ENCODE peak calls at places on chromosomes 4 and X, in ten cellular contexts. One of them, this sample, is unnamed.

GRCh38 chrX:150849996-150850720 is 48.3 kb downstream of the CD99L2 start:
- DNase-seq in upper lobe of left lung: no peak
- DNase-seq in uterus: no peak
- DNase-seq in IMR-90: no peak
- DNase-seq in body of pancreas: no peak
- DNase-seq in ovary: no peak
- DNase-seq in testis: peak; percentile 37
- DNase-seq in sigmoid colon: no peak
- DNase-seq in H1: no peak
- DNase-seq in Peyer's patch: no peak
- DNase-seq in this sample: no peak

GRCh38 chrX:48511561-48511960 is 2.8 kb downstream of the PORCN start:
- DNase-seq in upper lobe of left lung: no peak
- DNase-seq in uterus: no peak
- DNase-seq in IMR-90: no peak
- DNase-seq in body of pancreas: peak; percentile 28
- DNase-seq in ovary: no peak
- DNase-seq in testis: no peak
- DNase-seq in sigmoid colon: no peak
- DNase-seq in H1: peak; percentile 43
- DNase-seq in Peyer's patch: no peak
- DNase-seq in this sample: peak; percentile 34

GRCh38 chrX:74924449-74925209 is 623 bp downstream of the NEXMIF start:
- DNase-seq in upper lobe of left lung: peak; percentile 85
- DNase-seq in uterus: peak; percentile 45
- DNase-seq in IMR-90: no peak
- DNase-seq in body of pancreas: peak; percentile 64
- DNase-seq in ovary: peak; percentile 60
- DNase-seq in testis: peak; percentile 36
- DNase-seq in sigmoid colon: peak; percentile 80
- DNase-seq in H1: peak; percentile 60
- DNase-seq in Peyer's patch: peak; percentile 48
- DNase-seq in this sample: peak; percentile 64

GRCh38 chrX:33457102-33457501 is 245.8 kb upstream of the DMD start:
- DNase-seq in upper lobe of left lung: no peak
- DNase-seq in uterus: no peak
- DNase-seq in IMR-90: no peak
- DNase-seq in body of pancreas: no peak
- DNase-seq in ovary: no peak
- DNase-seq in testis: no peak
- DNase-seq in sigmoid colon: no peak
- DNase-seq in H1: no peak
- DNase-seq in Peyer's patch: no peak
- DNase-seq in this sample: no peak

GRCh38 chr4:169815606-169816005 is 57.9 kb upstream of the HPF1 start:
- DNase-seq in upper lobe of left lung: no peak
- DNase-seq in uterus: no peak
- DNase-seq in IMR-90: peak; percentile 13
- DNase-seq in body of pancreas: no peak
- DNase-seq in ovary: no peak
- DNase-seq in testis: no peak
- DNase-seq in sigmoid colon: no peak
- DNase-seq in H1: no peak
- DNase-seq in Peyer's patch: no peak
- DNase-seq in this sample: no peak

GRCh38 chrX:67094061-67094460 is 449.8 kb upstream of the AR start:
- DNase-seq in upper lobe of left lung: no peak
- DNase-seq in uterus: no peak
- DNase-seq in IMR-90: no peak
- DNase-seq in body of pancreas: no peak
- DNase-seq in ovary: no peak
- DNase-seq in testis: no peak
- DNase-seq in sigmoid colon: no peak
- DNase-seq in H1: peak; percentile 37
- DNase-seq in Peyer's patch: no peak
- DNase-seq in this sample: no peak

GRCh38 chr4:105257817-105258495 is 111.3 kb downstream of the TET2 start:
- DNase-seq in upper lobe of left lung: no peak
- DNase-seq in uterus: no peak
- DNase-seq in IMR-90: no peak
- DNase-seq in body of pancreas: no peak
- DNase-seq in ovary: no peak
- DNase-seq in testis: no peak
- DNase-seq in sigmoid colon: no peak
- DNase-seq in H1: no peak
- DNase-seq in Peyer's patch: no peak
- DNase-seq in this sample: no peak

GRCh38 chr4:189204616-189205015 is 736.1 kb upstream of the FRG1 start:
- DNase-seq in upper lobe of left lung: no peak
- DNase-seq in uterus: no peak
- DNase-seq in IMR-90: no peak
- DNase-seq in body of pancreas: no peak
- DNase-seq in ovary: no peak
- DNase-seq in testis: no peak
- DNase-seq in sigmoid colon: no peak
- DNase-seq in H1: no peak
- DNase-seq in Peyer's patch: no peak
- DNase-seq in this sample: no peak

GRCh38 chr4:139266583-139267257 is 13.3 kb downstream of the MGARP start:
- DNase-seq in upper lobe of left lung: no peak
- DNase-seq in uterus: peak; percentile 78
- DNase-seq in IMR-90: peak; percentile 86
- DNase-seq in body of pancreas: peak; percentile 34
- DNase-seq in ovary: peak; percentile 74
- DNase-seq in testis: peak; percentile 80
- DNase-seq in sigmoid colon: peak; percentile 90
- DNase-seq in H1: no peak
- DNase-seq in Peyer's patch: peak; percentile 65
- DNase-seq in this sample: peak; percentile 88

DNA sequence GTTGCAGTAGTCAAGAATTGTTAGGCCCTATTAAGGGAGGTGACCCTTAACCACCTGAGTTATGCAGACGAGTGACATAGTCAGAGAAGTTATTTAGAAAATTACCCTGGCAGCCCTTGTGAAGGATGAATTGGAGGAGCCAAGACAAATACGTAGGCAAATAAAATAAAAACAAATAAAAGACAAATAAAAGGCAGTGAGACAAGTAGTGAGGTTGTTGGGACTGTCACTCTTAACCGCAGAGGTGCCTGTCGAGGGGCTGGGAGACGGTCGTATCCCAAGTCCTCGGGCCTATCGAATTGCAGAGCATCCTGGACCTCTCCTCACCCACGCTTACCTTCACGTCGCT is 58.0 kb upstream of the ZC4H2 start:
- DNase-seq in upper lobe of left lung: no peak
- DNase-seq in uterus: no peak
- DNase-seq in IMR-90: no peak
- DNase-seq in body of pancreas: no peak
- DNase-seq in ovary: no peak
- DNase-seq in testis: no peak
- DNase-seq in sigmoid colon: no peak
- DNase-seq in H1: no peak
- DNase-seq in Peyer's patch: no peak
- DNase-seq in this sample: no peak
- H3K27ac ChIP-seq in upper lobe of left lung: peak overlapping the region; percentile 76
- H3K27ac ChIP-seq in uterus: peak overlapping the region; percentile 93
- H3K27ac ChIP-seq in IMR-90: peak overlapping the region; percentile 62
- H3K27ac ChIP-seq in body of pancreas: peak overlapping the region; percentile 54
- H3K27ac ChIP-seq in ovary: no peak overlapping the region
- H3K27ac ChIP-seq in testis: no peak overlapping the region
- H3K27ac ChIP-seq in sigmoid colon: peak overlapping the region; percentile 87
- H3K27ac ChIP-seq in H1: no peak overlapping the region
- H3K27ac ChIP-seq in Peyer's patch: peak overlapping the region; percentile 94
- H3K27ac ChIP-seq in this sample: peak overlapping the region; percentile 84

GRCh38 chr4:143336828-143337599 is at the start of gene GAB1:
- DNase-seq in upper lobe of left lung: peak; percentile 93
- DNase-seq in uterus: peak; percentile 72
- DNase-seq in IMR-90: peak; percentile 80
- DNase-seq in body of pancreas: peak; percentile 75
- DNase-seq in ovary: peak; percentile 81
- DNase-seq in testis: peak; percentile 81
- DNase-seq in sigmoid colon: peak; percentile 89
- DNase-seq in H1: peak; percentile 81
- DNase-seq in Peyer's patch: peak; percentile 86
- DNase-seq in this sample: peak; percentile 81
- TF ChIP-seq POLR2A in upper lobe of left lung: peak; percentile 32
- TF ChIP-seq POLR2A in uterus: no peak
- TF ChIP-seq POLR2A in IMR-90: no peak
- TF ChIP-seq POLR2A in body of pancreas: peak; percentile 74
- TF ChIP-seq POLR2A in ovary: no peak
- TF ChIP-seq POLR2A in testis: no peak
- TF ChIP-seq POLR2A in sigmoid colon: no peak
- TF ChIP-seq POLR2A in H1: peak; percentile 9
- TF ChIP-seq POLR2A in Peyer's patch: peak; percentile 33
- TF ChIP-seq POLR2A in this sample: peak; percentile 74

GRCh38 chr4:64407000-64407399 is 2.2 kb downstream of the TECRL start:
- DNase-seq in upper lobe of left lung: no peak
- DNase-seq in uterus: no peak
- DNase-seq in IMR-90: no peak
- DNase-seq in body of pancreas: no peak
- DNase-seq in ovary: no peak
- DNase-seq in testis: no peak
- DNase-seq in sigmoid colon: no peak
- DNase-seq in H1: no peak
- DNase-seq in Peyer's patch: no peak
- DNase-seq in this sample: no peak
- H3K4me3 ChIP-seq in upper lobe of left lung: no peak overlapping the region
- H3K4me3 ChIP-seq in uterus: no peak overlapping the region
- H3K4me3 ChIP-seq in IMR-90: no peak overlapping the region
- H3K4me3 ChIP-seq in body of pancreas: no peak overlapping the region
- H3K4me3 ChIP-seq in ovary: no peak overlapping the region
- H3K4me3 ChIP-seq in testis: no peak overlapping the region
- H3K4me3 ChIP-seq in sigmoid colon: no peak overlapping the region
- H3K4me3 ChIP-seq in H1: no peak overlapping the region
- H3K4me3 ChIP-seq in Peyer's patch: no peak overlapping the region
- H3K4me3 ChIP-seq in this sample: no peak overlapping the region

GRCh38 chr4:87073187-87073569 is 138.4 kb downstream of the AFF1 start:
- DNase-seq in upper lobe of left lung: no peak
- DNase-seq in uterus: no peak
- DNase-seq in IMR-90: no peak
- DNase-seq in body of pancreas: no peak
- DNase-seq in ovary: no peak
- DNase-seq in testis: no peak
- DNase-seq in sigmoid colon: no peak
- DNase-seq in H1: no peak
- DNase-seq in Peyer's patch: no peak
- DNase-seq in this sample: no peak
- H3K27ac ChIP-seq in upper lobe of left lung: peak overlapping the region; percentile 54
- H3K27ac ChIP-seq in uterus: peak overlapping the region; percentile 59
- H3K27ac ChIP-seq in IMR-90: no peak overlapping the region
- H3K27ac ChIP-seq in body of pancreas: peak overlapping the region; percentile 41
- H3K27ac ChIP-seq in ovary: no peak overlapping the region
- H3K27ac ChIP-seq in testis: no peak overlapping the region
- H3K27ac ChIP-seq in sigmoid colon: peak overlapping the region; percentile 65
- H3K27ac ChIP-seq in H1: no peak overlapping the region
- H3K27ac ChIP-seq in Peyer's patch: peak overlapping the region; percentile 27
- H3K27ac ChIP-seq in this sample: no peak overlapping the region

DNA sequence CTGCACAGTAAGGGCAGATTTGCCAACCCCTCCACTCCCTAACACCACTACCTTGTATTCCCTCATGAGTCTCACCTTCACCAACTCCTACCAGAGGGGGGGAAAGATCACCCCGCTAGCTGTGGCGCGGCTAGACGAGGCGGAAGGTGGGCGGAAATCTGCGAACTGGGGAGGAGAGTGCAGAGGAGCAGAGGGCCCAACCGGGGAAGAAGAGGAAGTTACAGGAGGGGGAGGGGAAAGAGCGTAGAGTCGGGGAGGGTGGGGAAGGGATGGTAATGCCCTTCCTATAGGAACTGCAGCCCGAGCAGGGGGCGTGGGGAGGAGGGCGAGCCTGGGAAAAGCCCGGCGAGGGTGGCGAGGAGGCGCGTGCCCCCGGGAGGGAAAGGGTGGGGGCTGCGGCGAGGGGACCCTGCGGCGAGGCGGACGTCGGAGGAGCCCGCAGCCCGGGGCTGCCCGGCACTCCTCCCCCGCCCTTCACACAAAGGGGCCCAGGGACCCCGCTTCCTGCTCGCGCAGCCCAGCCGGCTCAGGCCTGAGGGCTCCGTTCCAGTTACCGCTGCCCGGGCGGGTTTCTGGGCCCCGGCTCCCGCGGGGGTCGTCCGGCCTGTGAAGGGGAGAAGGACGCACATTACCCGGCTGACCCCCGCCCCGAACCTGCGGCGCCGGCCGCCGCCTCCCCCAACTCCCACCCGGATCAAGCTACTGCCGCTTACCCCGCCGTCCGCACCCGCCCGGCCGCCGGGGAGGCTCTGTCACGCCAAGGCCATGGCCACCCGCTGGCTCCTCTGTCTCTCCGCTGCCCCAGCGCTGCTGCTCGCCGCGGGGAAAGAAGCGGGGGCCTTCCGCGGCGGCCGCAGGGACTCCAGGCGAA is 1.8 kb downstream of the RAP2C start:
- DNase-seq in upper lobe of left lung: peak; percentile 89
- DNase-seq in uterus: peak; percentile 66
- DNase-seq in IMR-90: peak; percentile 75
- DNase-seq in body of pancreas: peak; percentile 48
- DNase-seq in ovary: peak; percentile 64
- DNase-seq in testis: peak; percentile 75
- DNase-seq in sigmoid colon: peak; percentile 80
- DNase-seq in H1: peak; percentile 66
- DNase-seq in Peyer's patch: peak; percentile 65
- DNase-seq in this sample: peak; percentile 57
- TF ChIP-seq POLR2A in upper lobe of left lung: peak; percentile 15
- TF ChIP-seq POLR2A in uterus: no peak
- TF ChIP-seq POLR2A in IMR-90: no peak
- TF ChIP-seq POLR2A in body of pancreas: peak; percentile 38
- TF ChIP-seq POLR2A in ovary: no peak
- TF ChIP-seq POLR2A in testis: no peak
- TF ChIP-seq POLR2A in sigmoid colon: no peak
- TF ChIP-seq POLR2A in H1: peak; percentile 46
- TF ChIP-seq POLR2A in Peyer's patch: no peak
- TF ChIP-seq POLR2A in this sample: peak; percentile 56

GRCh38 chrX:70476934-70477733 is 32.5 kb downstream of the DLG3 start:
- DNase-seq in upper lobe of left lung: no peak
- DNase-seq in uterus: peak; percentile 51
- DNase-seq in IMR-90: peak; percentile 69
- DNase-seq in body of pancreas: peak; percentile 74
- DNase-seq in ovary: peak; percentile 63
- DNase-seq in testis: no peak
- DNase-seq in sigmoid colon: peak; percentile 74
- DNase-seq in H1: no peak
- DNase-seq in Peyer's patch: peak; percentile 75
- DNase-seq in this sample: peak; percentile 54
- H3K4me3 ChIP-seq in upper lobe of left lung: no peak overlapping the region
- H3K4me3 ChIP-seq in uterus: no peak overlapping the region
- H3K4me3 ChIP-seq in IMR-90: no peak overlapping the region
- H3K4me3 ChIP-seq in body of pancreas: no peak overlapping the region
- H3K4me3 ChIP-seq in ovary: no peak overlapping the region
- H3K4me3 ChIP-seq in testis: no peak overlapping the region
- H3K4me3 ChIP-seq in sigmoid colon: no peak overlapping the region
- H3K4me3 ChIP-seq in H1: peak overlapping the region; percentile 40
- H3K4me3 ChIP-seq in Peyer's patch: peak overlapping the region; percentile 7
- H3K4me3 ChIP-seq in this sample: no peak overlapping the region

GRCh38 chrX:15235001-15235400 is 34.9 kb downstream of the ASB9 start:
- DNase-seq in upper lobe of left lung: no peak
- DNase-seq in uterus: no peak
- DNase-seq in IMR-90: no peak
- DNase-seq in body of pancreas: no peak
- DNase-seq in ovary: no peak
- DNase-seq in testis: no peak
- DNase-seq in sigmoid colon: no peak
- DNase-seq in H1: no peak
- DNase-seq in Peyer's patch: no peak
- DNase-seq in this sample: no peak
- H3K27ac ChIP-seq in upper lobe of left lung: no peak overlapping the region
- H3K27ac ChIP-seq in uterus: no peak overlapping the region
- H3K27ac ChIP-seq in IMR-90: no peak overlapping the region
- H3K27ac ChIP-seq in body of pancreas: no peak overlapping the region
- H3K27ac ChIP-seq in ovary: no peak overlapping the region
- H3K27ac ChIP-seq in testis: no peak overlapping the region
- H3K27ac ChIP-seq in sigmoid colon: no peak overlapping the region
- H3K27ac ChIP-seq in H1: no peak overlapping the region
- H3K27ac ChIP-seq in Peyer's patch: no peak overlapping the region
- H3K27ac ChIP-seq in this sample: no peak overlapping the region

This sample was measured in adrenal gland.